ENCODE peak calls at places on chromosomes 1 and 21, in five cellular contexts. Q is IMR-90, G is ovary, N is body of pancreas, H is adrenal gland. Z is an unnamed sample.

GRCh38 chr1:16727190-16728111 is 12.9 kb upstream of the RNU1-4 start:
- DNase-seq in Q (peak), G (no peak), N (peak), H (no peak), Z (peak)

GRCh38 chr1:59671066-59671952 is 143.4 kb upstream of the HOOK1 start:
- DNase-seq in Q (no peak), G (no peak), N (no peak), H (no peak), Z (no peak)

GRCh38 chr1:14539953-14540563 is 58.4 kb upstream of the KAZN start:
- DNase-seq in Q (no peak), G (no peak), N (no peak), H (no peak), Z (no peak)

GRCh38 chr1:181208076-181208475 is 119.6 kb downstream of the IER5 start:
- DNase-seq in Q (no peak), G (no peak), N (no peak), H (no peak), Z (no peak)

GRCh38 chr1:71660417-71660816 is 579.6 kb upstream of the ZRANB2 start:
- DNase-seq in Q (peak), G (no peak), N (no peak), H (no peak), Z (no peak)

GRCh38 chr1:243287128-243287470 is 31.3 kb downstream of the SDCCAG8 start:
- DNase-seq in Q (peak), G (no peak), N (no peak), H (no peak), Z (no peak)

GRCh38 chr1:113197662-113198330 is 124.8 kb downstream of the LRIG2 start:
- DNase-seq in Q (no peak), G (no peak), N (no peak), H (no peak), Z (no peak)

GRCh38 chr1:117981455-117982192 is 52.1 kb downstream of the WDR3 start:
- DNase-seq in Q (no peak), G (no peak), N (no peak), H (no peak), Z (no peak)

GRCh38 chr1:204461331-204462228 is 33.0 kb downstream of the PIK3C2B start:
- DNase-seq in Q (no peak), G (no peak), N (no peak), H (no peak), Z (no peak)

GRCh38 chr1:61926597-61926996 is 184.3 kb downstream of the PATJ start:
- DNase-seq in Q (no peak), G (no peak), N (no peak), H (no peak), Z (no peak)

GRCh38 chr21:36203603-36203889 is 46.9 kb downstream of the DOP1B start:
- DNase-seq in Q (peak), G (no peak), N (peak), H (peak), Z (peak)

GRCh38 chr1:16126160-16126559 is 29.7 kb downstream of the EPHA2 start:
- DNase-seq in Q (no peak), G (peak), N (no peak), H (no peak), Z (no peak)

GRCh38 chr1:100396651-100397050 is 44.3 kb downstream of the CDC14A start:
- DNase-seq in Q (no peak), G (no peak), N (no peak), H (no peak), Z (no peak)

GRCh38 chr1:2975466-2976179 is 45.6 kb upstream of the ACTRT2 start:
- DNase-seq in Q (no peak), G (no peak), N (peak), H (no peak), Z (no peak)

GRCh38 chr21:38440746-38441145 is 57.5 kb downstream of the ERG start:
- DNase-seq in Q (peak), G (no peak), N (no peak), H (peak), Z (peak)

GRCh38 chr1:93738075-93738622 is 56.5 kb upstream of the BCAR3 start:
- DNase-seq in Q (peak), G (no peak), N (no peak), H (no peak), Z (peak)

GRCh38 chr1:110390096-110390495 is 730 bp downstream of the SLC16A4 start:
- DNase-seq in Q (peak), G (peak), N (peak), H (no peak), Z (no peak)

GRCh38 chr1:246930830-246931548 is 759 bp downstream of the AHCTF1 start:
- DNase-seq in Q (peak), G (peak), N (peak), H (peak), Z (peak)

GRCh38 chr1:89499320-89499719 is 25.3 kb upstream of the LRRC8B start:
- DNase-seq in Q (no peak), G (no peak), N (no peak), H (no peak), Z (no peak)

GRCh38 chr1:230843503-230844309 is 24.6 kb downstream of the C1orf198 start:
- DNase-seq in Q (no peak), G (no peak), N (no peak), H (no peak), Z (no peak)

GRCh38 chr1:167669209-167670139 is 39.4 kb downstream of the RCSD1 start:
- DNase-seq in Q (no peak), G (no peak), N (no peak), H (no peak), Z (no peak)
- TF ChIP-seq POLR2A in Q (no peak), G (no peak), N (no peak), H (no peak), Z (no peak)

GRCh38 chr1:156365754-156366153 is 3.3 kb upstream of the RHBG start:
- DNase-seq in Q (no peak), G (no peak), N (no peak), H (no peak), Z (no peak)
- TF ChIP-seq POLR2A in Q (no peak), G (no peak), N (no peak), H (no peak), Z (no peak)

GRCh38 chr1:155136728-155137127 is 1.1 kb downstream of the SLC50A1 start:
- DNase-seq in Q (no peak), G (no peak), N (peak), H (no peak), Z (no peak)

GRCh38 chr1:155135416-155136197 is at the start of gene SLC50A1:
- DNase-seq in Q (peak), G (peak), N (peak), H (peak), Z (peak)

GRCh38 chr1:155133799-155134281 is 1.8 kb upstream of the SLC50A1 start:
- DNase-seq in Q (no peak), G (no peak), N (no peak), H (peak), Z (no peak)

GRCh38 chr1:155134322-155134721 is 1.3 kb upstream of the SLC50A1 start:
- DNase-seq in Q (no peak), G (no peak), N (no peak), H (no peak), Z (no peak)

GRCh38 chr1:155134858-155135415 is 715 bp upstream of the SLC50A1 start:
- DNase-seq in Q (peak), G (peak), N (peak), H (peak), Z (peak)
- TF ChIP-seq POLR2A in Q (no peak), G (peak), N (no peak), H (no peak), Z (no peak)

GRCh38 chr1:201982082-201982922 is at the start of gene RNPEP:
- DNase-seq in Q (peak), G (peak), N (peak), H (peak), Z (peak)
- TF ChIP-seq POLR2A in Q (peak), G (peak), N (peak), H (peak), Z (peak)

Z was measured in H54.